ENCODE peak calls at places on chromosomes 13 and 19, in six cellular contexts. Z is GM23338, M is HepG2, E is Panc1, W is A549, R is SK-N-SH. B is an unnamed sample.

GRCh38 chr19:18594096-18594823 is 5.7 kb downstream of the REX1BD start:
- DNase-seq in W (peak), E (no peak), M (no peak), R (peak), Z (peak), B (no peak)

GRCh38 chr13:49164712-49165111 is 55.4 kb upstream of the MLNR start:
- DNase-seq in Z (no peak), W (no peak), M (no peak), E (no peak), R (no peak), B (no peak)

GRCh38 chr13:106593131-106593530 is 25.2 kb upstream of the ARGLU1 start:
- DNase-seq in M (no peak), R (no peak), W (no peak), Z (no peak), E (no peak), B (no peak)

GRCh38 chr13:64428196-64428595 is 2801.9 kb downstream of the PCDH9 start:
- DNase-seq in M (no peak), Z (no peak), W (peak), R (no peak), E (no peak), B (no peak)

GRCh38 chr13:53015044-53015443 is 13.6 kb upstream of the OLFM4 start:
- DNase-seq in R (no peak), Z (no peak), E (no peak), M (no peak), W (no peak), B (no peak)

GRCh38 chr19:17327654-17328516 is 6.8 kb downstream of the ANO8 start:
- DNase-seq in M (peak), W (no peak), Z (peak), E (no peak), R (peak), B (peak)

GRCh38 chr13:100388923-100389322 is 199.7 kb downstream of the GGACT start:
- DNase-seq in M (no peak), R (no peak), W (no peak), Z (no peak), E (no peak), B (no peak)

GRCh38 chr19:46806651-46807050 is 18.3 kb upstream of the SLC1A5 start:
- DNase-seq in Z (no peak), W (no peak), M (no peak), R (no peak), E (no peak), B (no peak)

GRCh38 chr13:26219726-26220125 is 2.4 kb downstream of the RNF6 start:
- DNase-seq in W (no peak), Z (no peak), R (no peak), E (no peak), M (no peak), B (no peak)

DNA sequence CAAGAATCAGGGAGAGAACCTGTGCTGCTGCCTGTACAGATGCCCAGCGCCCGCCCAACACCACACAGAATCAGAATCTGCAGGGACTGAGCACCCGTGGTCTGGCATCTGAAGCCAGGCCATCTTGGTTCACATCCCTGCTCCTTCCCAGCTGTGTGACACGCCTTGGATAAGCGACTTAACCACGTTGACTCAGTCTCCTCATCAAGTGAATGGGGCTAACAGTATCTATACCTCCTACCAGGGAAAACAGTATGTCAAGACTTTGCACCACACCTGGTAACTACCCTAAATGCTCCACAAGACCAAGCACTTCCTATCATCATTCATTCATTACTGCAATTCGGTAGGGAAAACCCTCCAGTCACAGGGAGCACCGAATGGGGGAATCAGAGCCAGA is 1.2 kb downstream of the RANBP3 start:
- DNase-seq in M (no peak), R (no peak), E (no peak), W (no peak), Z (no peak), B (no peak)
- H3K27ac ChIP-seq in M (peak), R (no peak), E (peak), W (peak), Z (no peak), B (peak)

GRCh38 chr19:3790941-3791340 is 4.8 kb upstream of the MATK start:
- DNase-seq in W (no peak), M (no peak), R (no peak), E (no peak), Z (no peak), B (no peak)
- TF ChIP-seq REST in W (no peak), M (no peak), R (no peak), E (no peak), Z (no peak), B (no peak)

DNA sequence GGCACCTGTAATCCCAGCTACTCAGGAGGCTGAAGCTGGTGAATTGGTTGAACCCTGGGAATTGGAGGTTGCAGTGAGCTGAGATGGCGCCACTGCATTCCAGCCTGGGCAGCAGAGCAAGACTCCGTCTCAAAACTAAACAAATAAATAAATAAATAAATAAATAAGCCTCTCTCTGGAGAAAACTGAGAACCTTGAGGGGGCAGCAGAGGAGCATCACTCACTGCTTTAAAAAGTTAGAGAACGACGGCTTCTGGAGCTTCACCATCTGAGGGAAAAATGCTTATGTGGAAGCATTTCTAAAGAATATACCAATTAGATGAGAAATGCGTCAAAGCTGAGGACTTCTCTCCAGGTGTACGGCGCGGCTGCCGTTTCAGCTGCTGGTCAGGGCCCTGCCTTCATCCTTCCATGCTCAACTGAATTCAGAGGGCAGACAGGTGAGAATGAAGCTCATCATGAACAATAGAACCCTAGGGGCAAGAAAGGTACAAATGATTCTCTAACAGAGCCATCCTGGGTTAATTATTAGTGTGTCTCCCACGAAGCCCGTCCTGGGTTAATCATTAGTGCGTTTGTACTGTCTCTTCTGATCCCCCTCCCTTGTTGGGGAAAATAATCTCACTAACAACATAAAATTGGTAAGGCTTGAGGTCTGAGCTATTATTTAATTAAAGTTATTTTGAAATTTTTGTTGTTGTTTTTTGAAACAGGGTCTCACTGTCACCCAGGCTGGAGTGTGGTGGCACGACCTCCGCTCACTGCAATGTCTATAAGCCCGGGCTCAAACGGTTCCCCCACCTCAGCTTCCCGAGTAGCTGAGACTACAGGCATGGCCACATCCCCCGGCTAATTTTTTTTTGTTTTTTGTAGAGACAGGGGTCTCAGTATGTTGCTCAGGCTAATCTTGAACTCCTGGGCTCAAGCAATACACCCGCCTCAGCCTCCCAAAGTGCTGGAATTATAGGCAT is 80.1 kb downstream of the IPO5 start:
- DNase-seq in Z (peak), E (no peak), R (peak), M (peak), W (peak), B (peak)
- TF ChIP-seq CTCF in Z (peak), E (peak), R (peak), M (peak), W (peak), B (peak)

GRCh38 chr19:7267792-7268736 is 26.1 kb downstream of the INSR start:
- DNase-seq in W (no peak), Z (no peak), M (no peak), E (no peak), R (no peak), B (no peak)
- H3K27ac ChIP-seq in W (no peak), Z (no peak), M (no peak), E (no peak), R (no peak), B (no peak)

GRCh38 chr19:10259162-10259905 is 7.3 kb downstream of the MRPL4 start:
- DNase-seq in W (peak), R (peak), E (peak), M (peak), Z (peak), B (peak)

GRCh38 chr19:10260141-10260584 is 8.1 kb downstream of the MRPL4 start:
- DNase-seq in R (no peak), W (no peak), M (peak), E (no peak), Z (no peak), B (peak)

GRCh38 chr19:10258080-10258710 is 6.2 kb downstream of the MRPL4 start:
- DNase-seq in R (no peak), E (no peak), Z (no peak), W (no peak), M (no peak), B (no peak)

GRCh38 chr19:10268077-10268476 is 2.8 kb upstream of the ICAM1 start:
- DNase-seq in Z (no peak), W (no peak), E (no peak), M (no peak), R (no peak), B (no peak)

GRCh38 chr19:10262771-10263170 is 8.1 kb upstream of the ICAM1 start:
- DNase-seq in M (no peak), R (no peak), W (no peak), Z (no peak), E (no peak), B (no peak)
- TF ChIP-seq REST in M (no peak), R (no peak), W (no peak), Z (no peak), E (no peak), B (no peak)

DNA sequence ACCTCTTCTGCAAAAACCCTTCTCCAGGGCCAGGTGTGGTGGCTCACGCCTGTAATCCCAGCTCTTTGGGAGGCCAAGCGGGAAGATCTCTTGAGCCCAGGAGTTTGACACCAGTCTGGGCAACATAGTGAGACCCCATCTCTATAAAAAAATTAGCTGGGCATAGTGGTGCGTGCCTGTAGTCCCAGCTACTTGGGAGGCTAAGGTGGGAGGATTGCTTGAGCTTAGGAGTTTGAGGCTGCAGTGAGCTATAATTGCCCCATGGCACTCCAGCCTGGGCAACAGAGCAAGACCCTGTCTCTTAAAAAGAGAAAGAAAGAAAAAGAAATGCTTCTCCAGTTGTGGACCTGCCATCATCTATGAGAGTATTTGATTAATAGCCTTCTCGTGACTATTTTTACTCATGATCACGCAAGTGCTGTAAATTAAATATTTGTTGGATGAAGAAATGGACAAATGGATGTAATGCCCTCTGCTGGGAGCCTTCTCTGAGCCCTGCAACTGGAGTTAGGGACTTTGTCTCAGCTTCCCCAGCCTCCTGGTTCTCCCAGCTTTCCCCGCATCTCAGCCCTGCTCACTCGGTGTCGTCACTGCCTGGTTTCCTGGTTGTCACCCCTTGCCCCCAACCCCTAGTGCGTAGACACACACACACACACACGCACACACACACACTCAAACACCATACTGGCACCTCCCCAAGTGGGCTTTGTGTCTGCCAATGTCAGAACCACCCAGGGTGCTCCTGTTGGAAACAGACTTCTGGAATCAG is 12.2 kb downstream of the WIZ start:
- DNase-seq in E (no peak), M (peak), W (no peak), Z (no peak), R (no peak), B (no peak)
- TF ChIP-seq CTCF in E (no peak), M (peak), W (no peak), Z (no peak), R (no peak), B (no peak)

GRCh38 chr19:54133957-54134590 is 3.5 kb upstream of the CNOT3 start:
- DNase-seq in E (no peak), W (no peak), Z (peak), R (no peak), M (no peak), B (no peak)
- H3K27ac ChIP-seq in E (peak), W (no peak), Z (peak), R (no peak), M (no peak), B (peak)

GRCh38 chr19:13133241-13133870 is 15.3 kb downstream of the NACC1 start:
- DNase-seq in Z (no peak), E (no peak), M (no peak), W (no peak), R (no peak), B (no peak)

GRCh38 chr19:13135068-13136062 is 14.8 kb downstream of the STX10 start:
- DNase-seq in R (no peak), M (no peak), W (no peak), E (no peak), Z (no peak), B (no peak)

GRCh38 chr19:13134626-13135025 is 15.5 kb downstream of the STX10 start:
- DNase-seq in E (no peak), W (no peak), R (no peak), M (no peak), Z (no peak), B (no peak)

GRCh38 chr19:13130886-13131490 is 12.9 kb downstream of the NACC1 start:
- DNase-seq in M (no peak), Z (no peak), W (no peak), R (no peak), E (no peak), B (no peak)

DNA sequence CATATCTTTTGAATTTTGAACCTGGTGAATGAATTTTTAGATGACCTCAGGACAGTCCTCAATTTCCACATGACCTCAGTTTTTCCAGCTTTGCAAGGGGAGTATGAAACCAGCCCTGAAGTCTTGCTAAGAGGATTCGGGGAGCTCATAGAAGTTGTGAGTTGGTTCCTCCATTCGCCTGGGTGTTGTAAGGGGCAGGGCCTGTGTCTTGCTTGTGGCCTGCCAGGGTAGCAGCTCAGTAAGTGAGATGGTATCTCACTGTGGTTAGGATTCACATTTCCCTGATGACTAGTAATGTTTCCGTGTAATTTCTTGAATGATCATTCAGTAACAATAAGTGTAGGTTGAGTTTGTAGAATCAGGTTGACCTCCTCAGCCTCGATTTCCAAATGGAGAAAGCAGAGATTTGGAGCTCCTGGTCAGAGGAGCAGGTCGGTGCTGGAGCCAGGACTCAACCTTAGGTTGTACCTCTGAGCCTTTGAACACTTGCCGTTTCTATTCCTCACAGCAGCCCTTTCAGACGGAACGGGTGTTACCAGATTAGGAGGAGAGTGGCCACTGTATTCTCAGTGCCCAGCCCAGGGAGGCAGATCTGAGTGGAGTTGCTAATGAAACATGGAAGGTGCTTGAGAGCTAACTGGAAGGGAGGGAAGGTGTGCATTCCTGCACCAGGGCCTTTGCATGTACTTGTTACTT is 14.6 kb downstream of the NACC1 start:
- DNase-seq in M (no peak), Z (no peak), W (no peak), R (no peak), E (no peak), B (no peak)
- TF ChIP-seq REST in M (no peak), Z (no peak), W (no peak), R (no peak), E (no peak), B (no peak)